ENCODE peak calls at places on chromosomes 16 and 17, in seven cellular contexts. P is stimulated activated naive B cell treated with anti-CD40 and anti-IgM and Interleukin-4, amounts not matched to agents 10 μg/mL and 1 μg/mL and 100 μg/mL, for 72 hours; Z is body of pancreas; H is Right ventricle myocardium superior; K is amygdala; L is nucleus accumbens; Y is transverse colon. Q is an unnamed sample.

GRCh38 chr16:4505356-4506153 is 29.4 kb downstream of the HMOX2 start:
- DNase-seq in Y (peak), L (no peak), K (no peak), P (peak), Z (no peak), H (peak), Q (peak)

GRCh38 chr17:62802531-62803205 is 5.4 kb downstream of the MARCHF10 start:
- DNase-seq in P (no peak), Z (no peak), Y (no peak), L (no peak), K (no peak), H (no peak), Q (no peak)

GRCh38 chr17:21301593-21302550 is 17.4 kb downstream of the MAP2K3 start:
- DNase-seq in H (peak), Y (no peak), K (no peak), L (no peak), P (no peak), Z (no peak), Q (peak)

GRCh38 chr17:67377727-67378443 is 804 bp downstream of the PITPNC1 start:
- DNase-seq in K (no peak), Y (peak), H (peak), Z (peak), P (peak), L (no peak), Q (no peak)

GRCh38 chr16:4675864-4676786 is 17.2 kb upstream of the NUDT16L1 start:
- DNase-seq in L (no peak), Y (peak), K (no peak), H (no peak), P (no peak), Z (no peak), Q (no peak)

GRCh38 chr17:8147141-8147804 is 4.9 kb downstream of the PER1 start:
- DNase-seq in P (no peak), H (peak), K (no peak), Y (no peak), L (no peak), Z (no peak), Q (no peak)

GRCh38 chr17:61758430-61758829 is 104.9 kb downstream of the BRIP1 start:
- DNase-seq in L (no peak), Y (no peak), K (no peak), P (no peak), Z (no peak), H (no peak), Q (no peak)

GRCh38 chr17:45423304-45423703 is 9.4 kb downstream of the ARHGAP27 start:
- DNase-seq in Z (no peak), P (no peak), L (no peak), H (no peak), K (no peak), Y (no peak), Q (no peak)

GRCh38 chr16:3459401-3460090 is 16.1 kb downstream of the NAA60 start:
- DNase-seq in H (no peak), P (no peak), Y (no peak), K (no peak), L (no peak), Z (no peak), Q (no peak)